ENCODE peak calls at places on chromosomes 11 and 22, in five cellular contexts. K is aorta, U is adrenal gland, A is testis, J is cardiac muscle cell. O is an unnamed sample. For H3K4me1, the result is how much of the 10 kb centered on the place peaks cover.

GRCh38 chr11:125429174-125429707 is 66.8 kb downstream of the FEZ1 start:
- DNase-seq in J (peak), A (peak), K (peak), U (no peak), O (peak)

GRCh38 chr11:131694526-131695424 is 324.4 kb downstream of the NTM start:
- DNase-seq in J (peak), A (peak), K (peak), U (peak), O (peak)

GRCh38 chr11:124086447-124086846 is 28.8 kb upstream of the VWA5A start:
- DNase-seq in A (peak), K (no peak), J (no peak), U (no peak), O (no peak)

GRCh38 chr11:46291441-46292143 is 14.1 kb downstream of the CREB3L1 start:
- DNase-seq in K (no peak), U (peak), A (peak), J (peak), O (no peak)

GRCh38 chr11:103537904-103538502 is 428.8 kb downstream of the DYNC2H1 start:
- DNase-seq in U (no peak), K (no peak), J (peak), A (no peak), O (peak)

GRCh38 chr11:45885921-45886721 is 670 bp downstream of the MAPK8IP1 start:
- DNase-seq in K (no peak), U (no peak), A (no peak), J (no peak), O (no peak)

GRCh38 chr22:30685178-30685577 is 9.5 kb upstream of the OSBP2 start:
- DNase-seq in J (no peak), U (no peak), A (no peak), K (no peak), O (no peak)

GRCh38 chr11:117822031-117822521 is 2.5 kb downstream of the FXYD2 start:
- DNase-seq in U (peak), K (peak), J (no peak), A (peak), O (no peak)

GRCh38 chr11:38481391-38481790 is 1883.4 kb upstream of the RAG2 start:
- DNase-seq in K (peak), A (peak), U (no peak), J (no peak), O (no peak)

GRCh38 chr22:44033287-44033686 is 9.2 kb downstream of the PARVB start:
- DNase-seq in U (no peak), K (no peak), A (no peak), J (no peak), O (no peak)
- H3K4me1 ChIP-seq in U (under half), K (under half), A (under half), J (under half), O (under half)

DNA sequence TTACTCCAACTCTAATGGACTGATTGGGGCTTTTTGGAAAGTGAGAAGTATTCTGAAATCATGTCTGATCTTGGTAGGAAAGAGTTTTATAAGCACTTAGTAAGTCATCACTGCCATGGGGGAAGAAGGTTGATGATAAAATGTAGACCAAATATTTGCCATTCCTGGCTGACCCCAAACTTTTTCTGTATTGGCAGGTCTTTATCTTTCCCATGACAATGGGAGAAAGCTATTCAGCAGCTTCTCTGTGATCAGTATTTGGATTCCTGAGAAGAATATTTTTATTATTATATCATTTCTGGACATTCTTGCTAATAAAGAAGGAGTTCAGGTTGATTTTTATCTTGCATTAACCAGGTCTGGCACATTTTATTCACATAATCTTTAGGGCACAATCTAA is 47.4 kb upstream of the BLID start:
- DNase-seq in U (no peak), A (no peak), K (no peak), J (peak), O (no peak)
- H3K4me1 ChIP-seq in U (under half), A (under half), K (under half), J (under half), O (under half)

DNA sequence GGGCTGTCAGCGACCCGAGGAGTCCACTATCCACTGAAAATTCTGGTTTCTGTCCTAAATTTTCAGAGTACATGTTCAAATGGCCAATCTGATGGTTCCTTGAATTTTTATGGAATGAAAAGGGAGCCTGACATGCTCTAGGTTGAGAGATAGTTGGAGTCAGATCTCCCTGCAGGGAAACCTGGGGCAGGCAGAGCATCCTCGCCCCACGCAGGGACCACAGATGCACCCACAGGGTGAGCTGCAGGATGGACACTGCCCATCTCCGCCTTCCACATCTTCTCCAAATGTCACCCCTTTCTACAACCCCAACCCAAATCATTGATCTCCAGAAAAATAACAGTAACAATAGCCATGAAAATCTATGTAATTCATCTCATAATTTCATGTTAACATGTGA is 114.2 kb upstream of the IGLL5 start:
- DNase-seq in U (no peak), K (no peak), A (no peak), J (no peak), O (no peak)
- H3K4me1 ChIP-seq in U (under half), K (under half), A (under half), J (under half), O (under half)

DNA sequence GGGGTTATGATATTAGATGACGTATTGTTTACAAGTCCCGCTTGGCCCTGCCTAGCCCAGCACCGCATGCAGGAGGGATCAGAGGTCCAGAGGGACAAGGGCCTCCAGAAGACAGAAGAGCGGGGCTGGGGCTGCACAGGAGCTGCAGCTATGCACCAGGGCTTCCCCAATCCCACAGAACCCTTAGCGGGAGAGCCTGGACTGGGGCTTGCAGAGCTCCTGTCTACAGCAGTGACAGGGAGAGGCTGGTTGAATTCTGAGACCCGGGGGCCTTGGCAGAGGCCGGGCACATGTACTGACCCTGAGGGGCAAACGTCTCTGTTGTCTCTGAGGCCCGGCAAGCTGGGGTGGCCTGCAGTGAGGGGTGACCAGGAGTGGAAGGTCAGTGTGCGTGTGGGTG is 6.9 kb downstream of the KIAA0930 start:
- DNase-seq in U (no peak), K (no peak), A (no peak), J (no peak), O (no peak)
- H3K4me1 ChIP-seq in U (under half), K (under half), A (under half), J (under half), O (under half)

GRCh38 chr11:122659676-122660571 is 4.4 kb downstream of the UBASH3B start:
- DNase-seq in A (no peak), J (no peak), U (no peak), K (no peak), O (no peak)
- H3K4me1 ChIP-seq in A (under half), J (under half), U (under half), K (under half), O (under half)

GRCh38 chr11:119724956-119725355 is 4.0 kb downstream of the NECTIN1 start:
- DNase-seq in K (no peak), U (no peak), A (no peak), J (no peak), O (no peak)

GRCh38 chr11:119723952-119724325 is 5.1 kb downstream of the NECTIN1 start:
- DNase-seq in U (no peak), J (no peak), A (no peak), K (no peak), O (no peak)

GRCh38 chr11:119721129-119722120 is 7.6 kb downstream of the NECTIN1 start:
- DNase-seq in J (no peak), K (no peak), U (no peak), A (peak), O (peak)

GRCh38 chr11:119722281-119722794 is 6.7 kb downstream of the NECTIN1 start:
- DNase-seq in U (no peak), K (no peak), A (no peak), J (no peak), O (no peak)

GRCh38 chr11:119723243-119723951 is 5.6 kb downstream of the NECTIN1 start:
- DNase-seq in J (no peak), K (no peak), A (no peak), U (no peak), O (no peak)
- H3K4me1 ChIP-seq in J (under half), K (under half), A (under half), U (under half), O (under half)

DNA sequence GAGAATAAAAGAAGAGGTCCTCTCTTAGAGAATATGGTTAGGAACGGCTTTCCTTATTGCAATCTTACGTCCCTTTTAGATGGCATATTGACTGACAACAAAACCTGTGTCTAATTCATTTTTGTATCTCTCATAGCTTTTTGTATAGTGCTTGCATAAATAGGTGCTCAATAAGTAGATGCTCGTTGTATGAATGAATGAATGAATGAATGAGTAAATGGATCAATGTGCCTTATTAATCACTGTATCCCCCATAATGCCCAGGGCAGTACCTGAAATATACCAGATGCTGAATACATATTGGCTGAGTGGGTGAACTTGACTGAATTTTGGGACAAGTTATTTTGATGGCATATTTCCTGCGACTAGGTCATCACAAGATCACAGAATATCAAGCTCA is 97.9 kb downstream of the SERGEF start:
- DNase-seq in U (no peak), A (no peak), K (no peak), J (no peak), O (no peak)
- H3K4me1 ChIP-seq in U (under half), A (under half), K (under half), J (under half), O (under half)

O was measured in HAP-1.